ENCODE peak calls at places on chromosomes 6 and 20, in four cellular contexts. B is mucosa of descending colon, J is SJSA1, R is sigmoid colon. O is an unnamed sample.

GRCh38 chr20:63381781-63382431 is 20.8 kb upstream of the CHRNA4 start:
- DNase-seq in R (no peak), B (no peak), J (peak; percentile 21), O (no peak)

GRCh38 chr20:64160118-64160517 is 4.1 kb upstream of the MYT1 start:
- DNase-seq in J (no peak), R (no peak), B (no peak), O (no peak)

GRCh38 chr6:14862845-14863244 is 383.0 kb upstream of the JARID2 start:
- DNase-seq in B (no peak), J (no peak), R (no peak), O (no peak)

GRCh38 chr6:36724514-36725385 is 27.1 kb downstream of the RAB44 start:
- DNase-seq in B (peak; percentile 86), J (peak; percentile 39), R (peak; percentile 70), O (peak; percentile 87)

GRCh38 chr20:25637247-25637646 is 13.4 kb upstream of the NANP start:
- DNase-seq in R (no peak), B (no peak), J (no peak), O (no peak)

GRCh38 chr6:104940238-104940880 is 16.5 kb upstream of the LIN28B start:
- DNase-seq in B (no peak), R (no peak), J (no peak), O (no peak)

GRCh38 chr6:75893058-75893775 is 144.2 kb downstream of the MYO6 start:
- DNase-seq in B (no peak), R (no peak), J (peak; percentile 40), O (no peak)

GRCh38 chr6:112441607-112442006 is 94.5 kb downstream of the RFPL4B start:
- DNase-seq in J (no peak), R (no peak), B (no peak), O (no peak)

GRCh38 chr20:16819483-16819882 is 71.3 kb downstream of the OTOR start:
- DNase-seq in J (no peak), R (no peak), B (no peak), O (no peak)

GRCh38 chr20:3380228-3381070 is 27.0 kb downstream of the DNAAF9 start:
- DNase-seq in B (no peak), J (no peak), R (no peak), O (no peak)

GRCh38 chr20:63957004-63957689 is 931 bp upstream of the UCKL1 start:
- DNase-seq in B (peak; percentile 88), J (no peak), R (peak; percentile 85), O (peak; percentile 87)

GRCh38 chr20:50034567-50035170 is 51.9 kb downstream of the SNAI1 start:
- DNase-seq in J (no peak), R (peak; percentile 88), B (no peak), O (no peak)

GRCh38 chr6:160765412-160765811 is 63.4 kb downstream of the PLG start:
- DNase-seq in R (no peak), B (no peak), J (no peak), O (no peak)

GRCh38 chr6:148508401-148509151 is 165.9 kb downstream of the SASH1 start:
- DNase-seq in B (no peak), J (peak; percentile 78), R (no peak), O (no peak)
- H3K4me3 ChIP-seq in B (no peak overlapping the region), J (peak overlapping the region; percentile 30), R (peak overlapping the region; percentile 49), O (peak overlapping the region; percentile 19)

GRCh38 chr20:56628015-56628872 is 862 bp upstream of the TFAP2C start:
- DNase-seq in B (peak; percentile 55), R (peak; percentile 64), J (peak; percentile 35), O (no peak)
- H3K4me3 ChIP-seq in B (no peak overlapping the region), R (peak overlapping the region; percentile 66), J (peak overlapping the region; percentile 46), O (no peak overlapping the region)

DNA sequence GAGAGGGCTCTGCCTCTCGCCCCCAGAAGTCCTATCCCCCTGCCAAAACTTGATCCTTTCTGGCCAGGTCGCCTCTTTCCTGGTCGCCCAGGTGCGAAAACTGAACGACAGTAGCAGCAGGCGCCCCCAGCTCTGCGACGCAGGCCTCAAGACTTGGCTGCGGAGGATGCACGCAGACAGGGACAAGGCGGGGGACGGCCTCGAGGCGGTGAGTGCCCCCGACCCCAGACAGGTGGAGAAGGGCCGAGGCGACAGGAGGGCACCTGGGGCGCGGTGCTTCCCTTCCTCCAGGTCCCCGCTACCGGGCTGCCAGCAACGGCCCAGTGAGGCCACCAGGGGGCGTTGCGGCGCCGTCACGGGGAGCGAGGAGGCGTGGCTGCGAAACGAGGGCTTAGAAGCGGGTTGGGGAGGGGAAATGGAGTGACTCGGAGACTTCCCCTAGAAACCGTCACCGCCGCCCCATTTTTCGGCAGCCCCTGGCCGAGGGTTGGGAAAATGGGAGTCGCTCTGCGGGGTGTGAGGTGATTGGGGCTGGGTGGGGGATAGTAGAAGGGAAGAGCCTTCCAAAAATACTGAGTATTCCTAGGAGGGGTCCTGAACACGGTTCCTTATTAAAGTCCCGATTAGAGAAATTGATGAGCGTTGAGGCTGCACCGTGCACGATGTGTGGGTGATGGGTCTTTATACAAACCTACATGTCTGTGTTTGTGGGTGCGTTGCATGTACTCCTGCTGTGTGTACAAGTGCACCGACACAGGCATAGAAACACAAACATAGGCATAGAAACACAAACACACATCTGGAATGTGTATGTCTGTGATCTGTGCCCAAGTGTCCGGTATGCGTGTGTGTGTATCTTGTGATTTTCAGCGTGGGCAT is 44.6 kb downstream of the ARHGAP40 start:
- DNase-seq in R (peak; percentile 74), J (peak; percentile 44), B (peak; percentile 88), O (peak; percentile 81)
- H3K4me3 ChIP-seq in R (peak overlapping the region; percentile 18), J (no peak overlapping the region), B (no peak overlapping the region), O (no peak overlapping the region)

GRCh38 chr6:117481278-117481925 is 1.1 kb upstream of the DCBLD1 start:
- DNase-seq in R (no peak), B (peak; percentile 62), J (no peak), O (peak; percentile 51)
- H3K4me3 ChIP-seq in R (no peak overlapping the region), B (no peak overlapping the region), J (no peak overlapping the region), O (peak overlapping the region; percentile 67)

GRCh38 chr6:98843274-98844243 is 9.2 kb downstream of the POU3F2 start:
- DNase-seq in R (no peak), J (no peak), B (no peak), O (no peak)

GRCh38 chr6:98842489-98843180 is 8.3 kb downstream of the POU3F2 start:
- DNase-seq in J (no peak), R (peak; percentile 60), B (no peak), O (no peak)

GRCh38 chr6:98846021-98846380 is 11.6 kb downstream of the POU3F2 start:
- DNase-seq in B (no peak), J (no peak), R (no peak), O (no peak)

GRCh38 chr6:98845201-98846020 is 11.0 kb downstream of the POU3F2 start:
- DNase-seq in B (peak; percentile 83), R (peak; percentile 82), J (peak; percentile 57), O (peak; percentile 70)

DNA sequence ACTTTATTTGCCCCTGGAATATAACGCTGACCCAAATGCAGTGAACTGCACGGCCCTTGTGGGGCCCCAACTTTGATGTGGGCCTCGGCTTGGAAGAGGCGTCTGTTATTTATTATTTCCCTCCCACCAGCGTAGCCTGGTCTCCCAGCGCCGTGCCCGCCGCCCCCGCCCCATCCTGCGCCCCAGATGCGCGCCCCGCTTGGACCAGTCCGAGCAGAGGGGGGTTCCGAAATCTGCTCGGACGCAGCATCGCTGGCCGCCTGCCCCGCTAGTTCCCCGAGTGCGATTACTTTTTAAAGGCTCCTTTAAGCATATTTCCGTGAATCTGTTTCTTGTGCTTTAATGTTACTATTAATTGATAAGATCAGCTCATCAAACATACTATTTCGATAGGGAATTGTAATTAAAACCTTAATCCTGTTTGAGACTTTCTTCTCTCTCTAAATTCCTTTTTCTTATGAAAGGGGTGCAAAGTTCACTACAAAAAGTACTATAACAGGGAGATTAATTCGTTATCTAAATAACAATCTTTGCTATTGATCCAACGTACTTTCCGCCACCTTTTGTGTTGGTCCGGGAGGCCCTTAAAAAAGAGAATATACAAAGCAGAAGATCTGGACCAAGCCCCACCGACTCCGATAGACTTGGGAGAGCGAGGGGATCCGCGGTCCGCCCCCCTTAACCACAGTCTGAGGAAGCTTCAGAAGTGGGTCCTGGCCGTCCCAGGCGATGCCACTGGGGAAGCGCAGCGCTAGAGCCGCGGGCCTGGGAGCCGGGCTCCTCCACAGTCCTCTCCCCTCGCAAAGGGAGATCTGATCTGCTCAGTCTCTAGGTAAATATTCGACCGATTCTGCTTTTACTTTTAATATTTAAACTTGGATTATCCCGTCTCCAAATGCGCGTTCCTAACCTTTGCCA is 10.1 kb downstream of the POU3F2 start:
- DNase-seq in R (no peak), B (no peak), J (no peak), O (no peak)
- H3K4me3 ChIP-seq in R (peak overlapping the region; percentile 37), B (no peak overlapping the region), J (peak overlapping the region; percentile 2), O (peak overlapping the region; percentile 35)

DNA sequence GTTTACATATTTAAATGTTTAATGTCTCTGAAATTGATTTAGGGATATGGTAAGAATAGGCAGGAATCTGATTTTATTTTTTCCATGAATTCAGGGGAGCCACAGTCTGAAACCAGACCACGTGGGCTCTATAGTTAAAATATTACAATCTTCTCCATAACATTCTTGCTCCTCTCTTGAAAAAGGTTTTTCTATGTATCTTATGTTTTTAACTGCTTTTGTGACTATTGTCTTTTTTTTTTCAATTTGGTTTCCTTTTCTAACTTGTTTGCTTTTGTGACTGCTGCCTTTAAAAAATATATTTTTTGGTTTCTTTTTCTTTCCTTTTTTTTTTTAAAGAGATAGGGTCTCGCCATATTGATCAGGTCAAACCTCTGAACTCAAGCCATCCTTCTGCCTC is 40.1 kb downstream of the TNFAIP3 start:
- DNase-seq in J (no peak), R (no peak), B (no peak), O (no peak)
- H3K4me3 ChIP-seq in J (no peak overlapping the region), R (no peak overlapping the region), B (no peak overlapping the region), O (no peak overlapping the region)

DNA sequence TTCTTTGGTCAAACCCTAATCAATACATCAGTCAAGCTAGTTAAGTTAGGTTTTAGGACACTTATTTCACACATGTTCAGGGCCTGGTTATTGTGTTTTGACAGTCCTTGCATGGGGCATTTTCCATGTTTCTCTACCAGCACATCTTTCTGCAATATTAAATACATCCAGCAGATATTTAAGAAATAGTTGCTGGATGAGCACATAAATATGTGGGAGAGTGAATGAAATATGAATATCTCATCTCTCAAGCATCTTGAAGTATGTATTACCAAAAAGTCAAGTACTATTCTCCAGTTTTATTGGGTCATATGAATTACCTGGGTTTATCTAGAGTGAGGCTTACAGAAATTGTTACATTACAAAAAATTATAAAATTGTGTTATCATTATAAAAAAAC is 621.9 kb upstream of the GJE1 start:
- DNase-seq in J (no peak), B (no peak), R (no peak), O (no peak)
- H3K4me3 ChIP-seq in J (no peak overlapping the region), B (no peak overlapping the region), R (no peak overlapping the region), O (no peak overlapping the region)

GRCh38 chr20:48682529-48683385 is 145.0 kb downstream of the PREX1 start:
- DNase-seq in B (peak; percentile 88), R (peak; percentile 89), J (peak; percentile 24), O (peak; percentile 89)
- H3K4me3 ChIP-seq in B (no peak overlapping the region), R (peak overlapping the region; percentile 21), J (no peak overlapping the region), O (no peak overlapping the region)

GRCh38 chr6:31304683-31305082 is 32.8 kb upstream of the HLA-C start:
- DNase-seq in R (no peak), B (no peak), J (no peak), O (no peak)

GRCh38 chr6:31307669-31308049 is 35.8 kb upstream of the HLA-C start:
- DNase-seq in R (no peak), B (no peak), J (no peak), O (no peak)

GRCh38 chr6:31305674-31306219 is 33.9 kb upstream of the HLA-C start:
- DNase-seq in R (no peak), J (no peak), B (no peak), O (no peak)

GRCh38 chr6:31308050-31308844 is 36.4 kb upstream of the HLA-C start:
- DNase-seq in B (peak; percentile 81), R (peak; percentile 62), J (no peak), O (peak; percentile 73)

DNA sequence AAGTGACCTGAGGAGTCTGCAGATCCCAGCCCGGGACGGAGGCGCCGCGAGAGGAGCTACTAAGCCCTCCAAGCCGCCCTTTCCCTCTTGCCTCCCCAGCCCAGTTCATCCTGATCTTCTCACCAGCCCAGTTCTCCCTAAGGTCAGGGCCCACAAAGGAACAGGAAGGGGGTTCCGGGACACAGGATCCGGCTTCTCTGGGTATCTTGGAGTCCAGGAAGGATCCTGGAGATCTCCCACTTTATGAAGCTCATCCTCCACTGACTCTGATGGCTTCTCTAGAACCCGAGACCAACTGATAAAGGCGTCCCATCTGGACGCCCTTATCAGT is 36.9 kb upstream of the HLA-C start:
- DNase-seq in R (no peak), J (no peak), B (no peak), O (no peak)
- H3K4me3 ChIP-seq in R (peak overlapping the region; percentile 42), J (no peak overlapping the region), B (no peak overlapping the region), O (no peak overlapping the region)

O was measured in transverse colon.